ENCODE peak calls at places on chromosomes 4 and X, in four cellular contexts. H is CD4-positive, CD25-positive, alpha-beta regulatory T cell; G is foreskin fibroblast; A is choroid plexus epithelial cell. M is an unnamed sample.
A peak's percentile ranks its signal among the peaks of the same experiment; 100 is the strongest.

GRCh38 chrX:41661366-41662095 is 27.2 kb upstream of the GPR34 start:
- DNase-seq in H (no peak), G (peak; percentile 46), A (peak; percentile 51), M (no peak)

GRCh38 chrX:39725114-39725513 is 372.6 kb downstream of the BCOR start:
- DNase-seq in H (no peak), G (no peak), A (no peak), M (no peak)

GRCh38 chrX:36908801-36909403 is 99.3 kb upstream of the FAM47C start:
- DNase-seq in H (no peak), G (peak; percentile 15), A (peak; percentile 55), M (peak; percentile 9)

GRCh38 chrX:98371994-98372393 is 1488.3 kb downstream of the RPA4 start:
- DNase-seq in H (no peak), G (no peak), A (no peak), M (no peak)

GRCh38 chr4:106671711-106672110 is 303.1 kb upstream of the GIMD1 start:
- DNase-seq in H (no peak), G (peak; percentile 47), A (peak; percentile 40), M (no peak)

GRCh38 chr4:8316251-8316771 is 46.8 kb downstream of the HTRA3 start:
- DNase-seq in H (no peak), G (no peak), A (no peak), M (no peak)

GRCh38 chr4:85427123-85427522 is 47.8 kb upstream of the ARHGAP24 start:
- DNase-seq in H (no peak), G (no peak), A (no peak), M (no peak)

GRCh38 chr4:186936496-186937375 is 213.1 kb upstream of the FAT1 start:
- DNase-seq in H (no peak), G (peak; percentile 40), A (peak; percentile 93), M (no peak)

GRCh38 chr4:120841580-120841979 is 80.9 kb downstream of the PRDM5 start:
- DNase-seq in H (no peak), G (peak; percentile 36), A (peak; percentile 42), M (no peak)

GRCh38 chrX:1134156-1134555 is 78.3 kb downstream of the CRLF2 start:
- DNase-seq in H (no peak), G (no peak), A (no peak), M (no peak)

GRCh38 chrX:73268463-73268862 is 53.8 kb upstream of the NAP1L2 start:
- DNase-seq in H (no peak), G (no peak), A (no peak), M (no peak)

GRCh38 chr4:8201341-8201781 is 2.3 kb downstream of the SH3TC1 start:
- DNase-seq in H (no peak), G (no peak), A (no peak), M (no peak)

GRCh38 chrX:53447441-53447840 is 13.3 kb upstream of the HSD17B10 start:
- DNase-seq in H (no peak), G (no peak), A (no peak), M (no peak)

GRCh38 chr4:158802914-158803313 is 34.1 kb downstream of the FNIP2 start:
- DNase-seq in H (no peak), G (no peak), A (no peak), M (no peak)

GRCh38 chrX:34300871-34301270 is 168.8 kb upstream of the FAM47A start:
- DNase-seq in H (no peak), G (peak; percentile 8), A (peak; percentile 72), M (peak; percentile 51)

GRCh38 chrX:119698835-119699234 is 5.9 kb upstream of the SEPTIN6 start:
- DNase-seq in H (no peak), G (peak; percentile 71), A (peak; percentile 86), M (no peak)

GRCh38 chr4:16197842-16198241 is 28.4 kb downstream of the TAPT1 start:
- DNase-seq in H (no peak), G (no peak), A (no peak), M (no peak)

GRCh38 chr4:81491943-81492342 is 20.2 kb upstream of the RASGEF1B start:
- DNase-seq in H (peak; percentile 77), G (no peak), A (peak; percentile 62), M (peak; percentile 69)

GRCh38 chr4:166657261-166657660 is 577.0 kb downstream of the SPOCK3 start:
- DNase-seq in H (no peak), G (no peak), A (peak; percentile 30), M (no peak)

GRCh38 chrX:24148535-24149345 is 789 bp upstream of the ZFX start:
- DNase-seq in H (peak; percentile 12), G (peak; percentile 52), A (peak; percentile 64), M (no peak)

GRCh38 chrX:22396408-22396807 is 123.7 kb downstream of the CBLL2 start:
- DNase-seq in H (no peak), G (no peak), A (no peak), M (no peak)

GRCh38 chrX:150564838-150565237 is 3.6 kb upstream of the MTM1 start:
- DNase-seq in H (no peak), G (no peak), A (no peak), M (no peak)

GRCh38 chrX:49071877-49072711 is 1.7 kb downstream of the PRAF2 start:
- DNase-seq in H (no peak), G (peak; percentile 85), A (peak; percentile 87), M (no peak)

GRCh38 chr4:184383497-184384055 is 90.8 kb downstream of the IRF2 start:
- DNase-seq in H (no peak), G (peak; percentile 97), A (peak; percentile 97), M (no peak)

GRCh38 chr4:94550851-94551250 is 99.1 kb downstream of the PDLIM5 start:
- DNase-seq in H (no peak), G (no peak), A (no peak), M (no peak)

GRCh38 chr4:73470728-73471127 is 10.8 kb upstream of the AFM start:
- DNase-seq in H (no peak), G (no peak), A (no peak), M (no peak)

GRCh38 chr4:20318011-20318898 is 66.5 kb downstream of the SLIT2 start:
- DNase-seq in H (no peak), G (no peak), A (no peak), M (no peak)

GRCh38 chr4:127574643-127575042 is 58.1 kb upstream of the INTU start:
- DNase-seq in H (no peak), G (no peak), A (no peak), M (no peak)

GRCh38 chrX:53684415-53685192 is 1.9 kb downstream of the HUWE1 start:
- DNase-seq in H (no peak), G (no peak), A (no peak), M (no peak)

GRCh38 chr4:146123231-146123630 is 52.3 kb upstream of the LSM6 start:
- DNase-seq in H (no peak), G (no peak), A (no peak), M (no peak)

GRCh38 chr4:112633477-112634235 is 3.1 kb downstream of the ZGRF1 start:
- DNase-seq in H (peak; percentile 53), G (peak; percentile 61), A (peak; percentile 70), M (peak; percentile 28)

GRCh38 chr4:183987987-183988392 is 82.9 kb downstream of the STOX2 start:
- DNase-seq in H (no peak), G (peak; percentile 69), A (peak; percentile 84), M (no peak)

GRCh38 chr4:186882293-186882692 is 158.6 kb upstream of the FAT1 start:
- DNase-seq in H (no peak), G (no peak), A (no peak), M (no peak)

GRCh38 chr4:36815536-36815935 is 429.0 kb upstream of the NWD2 start:
- DNase-seq in H (no peak), G (no peak), A (no peak), M (no peak)

GRCh38 chr4:145182212-145182611 is 1.8 kb upstream of the OTUD4 start:
- DNase-seq in H (no peak), G (no peak), A (no peak), M (no peak)

GRCh38 chr4:72909461-72909860 is 160.1 kb downstream of the COX18 start:
- DNase-seq in H (no peak), G (no peak), A (peak; percentile 46), M (no peak)

GRCh38 chrX:105564536-105564935 is 257.8 kb upstream of the NRK start:
- DNase-seq in H (no peak), G (peak; percentile 79), A (peak; percentile 86), M (peak; percentile 9)

GRCh38 chr4:40484346-40484745 is 145.3 kb downstream of the RBM47 start:
- DNase-seq in H (no peak), G (no peak), A (no peak), M (no peak)

GRCh38 chr4:64581422-64581821 is 172.2 kb upstream of the TECRL start:
- DNase-seq in H (no peak), G (peak; percentile 1), A (peak; percentile 8), M (no peak)

GRCh38 chr4:1302159-1302558 is 12.5 kb downstream of the MAEA start:
- DNase-seq in H (no peak), G (no peak), A (no peak), M (no peak)

GRCh38 chr4:169179609-169180526 is 90.9 kb downstream of the SH3RF1 start:
- DNase-seq in H (no peak), G (peak; percentile 54), A (peak; percentile 56), M (no peak)
- H3K4me3 ChIP-seq in H (no peak overlapping the region), G (peak overlapping the region; percentile 3), A (peak overlapping the region; percentile 29), M (no peak overlapping the region)

GRCh38 chr4:169064281-169064680 is 54.2 kb upstream of the CBR4 start:
- DNase-seq in H (no peak), G (peak; percentile 81), A (no peak), M (no peak)
- H3K4me3 ChIP-seq in H (no peak overlapping the region), G (no peak overlapping the region), A (no peak overlapping the region), M (no peak overlapping the region)

GRCh38 chrX:68894513-68895338 is 65.9 kb downstream of the EFNB1 start:
- DNase-seq in H (no peak), G (peak; percentile 48), A (peak; percentile 38), M (no peak)

GRCh38 chrX:68894142-68894512 is 65.3 kb downstream of the EFNB1 start:
- DNase-seq in H (no peak), G (no peak), A (no peak), M (no peak)

GRCh38 chrX:68897118-68897517 is 68.3 kb downstream of the EFNB1 start:
- DNase-seq in H (no peak), G (no peak), A (no peak), M (no peak)

GRCh38 chrX:68896581-68896980 is 67.8 kb downstream of the EFNB1 start:
- DNase-seq in H (no peak), G (no peak), A (no peak), M (no peak)

DNA sequence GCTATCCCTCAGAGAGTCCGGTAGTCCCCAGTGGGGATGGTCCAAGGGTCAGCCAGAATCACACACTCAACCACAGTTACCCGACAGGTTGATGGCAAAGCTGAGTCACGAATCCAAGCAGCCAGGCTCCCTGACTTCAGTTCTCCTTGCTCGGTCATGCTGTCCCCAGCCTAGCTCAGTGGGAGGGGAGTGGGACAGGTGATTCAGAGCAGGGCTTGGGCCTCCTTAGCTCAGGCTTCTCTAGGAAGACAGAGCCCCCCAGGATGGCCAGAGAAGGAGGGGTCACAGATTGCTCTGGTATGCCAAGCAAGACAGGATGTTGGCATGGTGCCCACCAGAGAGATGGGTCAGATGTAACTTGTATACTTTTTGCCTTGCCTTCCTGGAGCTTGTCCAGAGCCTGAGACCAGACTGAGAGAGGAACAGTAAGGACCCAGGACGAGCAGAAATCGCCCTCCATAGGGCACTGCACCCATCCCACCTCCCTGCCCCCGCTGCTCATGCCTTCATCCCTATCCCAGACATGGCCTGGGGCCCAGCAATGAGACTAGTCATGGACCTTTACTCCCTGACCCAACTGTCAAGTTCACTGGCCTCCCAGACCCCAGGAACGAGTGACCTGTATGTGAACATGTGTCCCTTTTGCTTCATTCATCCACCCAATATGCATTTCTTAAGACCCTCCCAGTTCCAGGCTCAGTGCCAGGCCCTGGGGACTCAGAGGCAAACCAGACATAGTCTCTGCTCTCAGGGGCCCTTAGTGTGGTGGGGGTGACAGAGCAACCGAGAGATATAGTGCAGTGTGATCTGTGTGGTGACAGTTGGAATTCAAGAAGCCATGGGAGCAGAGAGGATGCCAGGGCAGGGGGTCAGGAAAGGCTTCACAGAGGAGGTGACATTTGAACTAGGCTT is 66.8 kb downstream of the EFNB1 start:
- DNase-seq in H (no peak), G (peak; percentile 27), A (peak; percentile 37), M (no peak)
- H3K4me3 ChIP-seq in H (no peak overlapping the region), G (no peak overlapping the region), A (no peak overlapping the region), M (no peak overlapping the region)

GRCh38 chr4:6916587-6917444 is 7.2 kb downstream of the TBC1D14 start:
- DNase-seq in H (peak; percentile 46), G (no peak), A (peak; percentile 62), M (no peak)
- H3K4me3 ChIP-seq in H (peak overlapping the region; percentile 78), G (no peak overlapping the region), A (no peak overlapping the region), M (no peak overlapping the region)

M was measured in Jurkat, Clone E6-1.